ENCODE peak calls at places on chromosome 14, in four cellular contexts. X is progenitor cell of endocrine pancreas, T is epithelial cell of proximal tubule, Z is fibroblast of the aortic adventitia. I is an unnamed sample.

GRCh38 chr14:67493092-67493717 is 4.7 kb upstream of the TMEM229B start:
- DNase-seq in X (no peak), T (no peak), Z (no peak), I (no peak)

GRCh38 chr14:92922883-92923743 is at the start of gene CHGA:
- DNase-seq in X (peak; percentile 88), T (no peak), Z (peak; percentile 29), I (no peak)

GRCh38 chr14:98704441-98704840 is 567.6 kb downstream of the BCL11B start:
- DNase-seq in X (no peak), T (no peak), Z (no peak), I (no peak)

GRCh38 chr14:38808734-38809455 is 294.1 kb downstream of the SEC23A start:
- DNase-seq in X (no peak), T (no peak), Z (no peak), I (no peak)

GRCh38 chr14:102124419-102124818 is 15.3 kb upstream of the WDR20 start:
- DNase-seq in X (no peak), T (no peak), Z (no peak), I (no peak)

GRCh38 chr14:54589843-54590242 is 22.9 kb downstream of the SAMD4A start:
- DNase-seq in X (no peak), T (no peak), Z (no peak), I (no peak)

GRCh38 chr14:24436355-24437019 is 6.1 kb downstream of the SDR39U1 start:
- DNase-seq in X (no peak), T (no peak), Z (peak; percentile 91), I (no peak)

GRCh38 chr14:41899416-41899815 is 292.7 kb downstream of the LRFN5 start:
- DNase-seq in X (no peak), T (no peak), Z (peak; percentile 47), I (no peak)

GRCh38 chr14:70416322-70416716 is 571 bp downstream of the SYNJ2BP start:
- DNase-seq in X (no peak), T (no peak), Z (peak; percentile 27), I (no peak)

GRCh38 chr14:29926701-29927595 is 699 bp downstream of the PRKD1 start:
- DNase-seq in X (peak; percentile 48), T (no peak), Z (peak; percentile 32), I (no peak)

GRCh38 chr14:23294734-23295561 is 7.7 kb downstream of the PPP1R3E start:
- DNase-seq in X (no peak), T (no peak), Z (peak; percentile 55), I (no peak)

GRCh38 chr14:105853907-105854599 is 327.7 kb downstream of the TMEM121 start:
- DNase-seq in X (no peak), T (no peak), Z (no peak), I (no peak)

GRCh38 chr14:30753452-30753851 is 120.9 kb upstream of the COCH start:
- DNase-seq in X (no peak), T (no peak), Z (no peak), I (no peak)

GRCh38 chr14:81148635-81149034 is 72.1 kb downstream of the GTF2A1 start:
- DNase-seq in X (no peak), T (no peak), Z (no peak), I (no peak)

GRCh38 chr14:102586420-102587119 is 5.9 kb upstream of the RCOR1 start:
- DNase-seq in X (no peak), T (no peak), Z (peak; percentile 48), I (no peak)

GRCh38 chr14:34628681-34629135 is 1.2 kb downstream of the SNX6 start:
- DNase-seq in X (no peak), T (no peak), Z (no peak), I (no peak)

GRCh38 chr14:25111061-25111601 is 61.2 kb upstream of the STXBP6 start:
- DNase-seq in X (no peak), T (peak; percentile 42), Z (peak; percentile 96), I (peak; percentile 50)

GRCh38 chr14:92489394-92490238 is 24.0 kb upstream of the RIN3 start:
- DNase-seq in X (no peak), T (no peak), Z (no peak), I (no peak)

GRCh38 chr14:105588236-105588860 is 62.0 kb downstream of the TMEM121 start:
- DNase-seq in X (no peak), T (no peak), Z (no peak), I (no peak)

GRCh38 chr14:105941226-105942166 is 415.1 kb downstream of the TMEM121 start:
- DNase-seq in X (no peak), T (no peak), Z (no peak), I (no peak)

GRCh38 chr14:33163109-33163508 is 224.4 kb downstream of the NPAS3 start:
- DNase-seq in X (no peak), T (no peak), Z (no peak), I (no peak)

GRCh38 chr14:78566017-78566858 is 396.1 kb downstream of the NRXN3 start:
- DNase-seq in X (peak; percentile 81), T (peak; percentile 30), Z (peak; percentile 79), I (peak; percentile 7)

GRCh38 chr14:24430682-24431568 is 1.2 kb downstream of the KHNYN start:
- DNase-seq in X (no peak), T (no peak), Z (peak; percentile 85), I (no peak)

GRCh38 chr14:65496178-65496993 is 83.9 kb downstream of the FUT8 start:
- DNase-seq in X (no peak), T (peak; percentile 22), Z (peak; percentile 47), I (no peak)

GRCh38 chr14:96622926-96623325 is 120.7 kb downstream of the PAPOLA start:
- DNase-seq in X (no peak), T (no peak), Z (no peak), I (no peak)

GRCh38 chr14:78933948-78934524 is 763.9 kb downstream of the NRXN3 start:
- DNase-seq in X (no peak), T (no peak), Z (peak; percentile 43), I (no peak)

GRCh38 chr14:22386924-22387775 is 201.9 kb downstream of the DAD1 start:
- DNase-seq in X (peak; percentile 69), T (no peak), Z (peak; percentile 84), I (no peak)

GRCh38 chr14:78985668-78986073 is 815.5 kb downstream of the NRXN3 start:
- DNase-seq in X (no peak), T (no peak), Z (peak; percentile 64), I (peak; percentile 12)

GRCh38 chr14:92654206-92654901 is 94.1 kb downstream of the LGMN start:
- DNase-seq in X (no peak), T (no peak), Z (no peak), I (no peak)

GRCh38 chr14:102501751-102502315 is 7.7 kb downstream of the ANKRD9 start:
- DNase-seq in X (no peak), T (no peak), Z (no peak), I (no peak)

GRCh38 chr14:72291908-72292688 is 359.9 kb downstream of the RGS6 start:
- DNase-seq in X (peak; percentile 16), T (peak; percentile 22), Z (peak; percentile 54), I (peak; percentile 26)

GRCh38 chr14:70292716-70293115 is 66.8 kb downstream of the COX16 start:
- DNase-seq in X (no peak), T (no peak), Z (no peak), I (no peak)

GRCh38 chr14:73142216-73142615 is 5.9 kb downstream of the PSEN1 start:
- DNase-seq in X (no peak), T (no peak), Z (no peak), I (no peak)

GRCh38 chr14:79581912-79582576 is 629.3 kb downstream of the DIO2 start:
- DNase-seq in X (no peak), T (peak; percentile 64), Z (no peak), I (no peak)

GRCh38 chr14:54568821-54569591 is 2.1 kb downstream of the SAMD4A start:
- DNase-seq in X (no peak), T (no peak), Z (peak; percentile 32), I (no peak)

GRCh38 chr14:95895720-95896119 is 19.1 kb downstream of the TUNAR start:
- DNase-seq in X (no peak), T (no peak), Z (no peak), I (no peak)

GRCh38 chr14:104512771-104513640 is 66.6 kb upstream of the C14orf180 start:
- DNase-seq in X (no peak), T (no peak), Z (no peak), I (no peak)

DNA sequence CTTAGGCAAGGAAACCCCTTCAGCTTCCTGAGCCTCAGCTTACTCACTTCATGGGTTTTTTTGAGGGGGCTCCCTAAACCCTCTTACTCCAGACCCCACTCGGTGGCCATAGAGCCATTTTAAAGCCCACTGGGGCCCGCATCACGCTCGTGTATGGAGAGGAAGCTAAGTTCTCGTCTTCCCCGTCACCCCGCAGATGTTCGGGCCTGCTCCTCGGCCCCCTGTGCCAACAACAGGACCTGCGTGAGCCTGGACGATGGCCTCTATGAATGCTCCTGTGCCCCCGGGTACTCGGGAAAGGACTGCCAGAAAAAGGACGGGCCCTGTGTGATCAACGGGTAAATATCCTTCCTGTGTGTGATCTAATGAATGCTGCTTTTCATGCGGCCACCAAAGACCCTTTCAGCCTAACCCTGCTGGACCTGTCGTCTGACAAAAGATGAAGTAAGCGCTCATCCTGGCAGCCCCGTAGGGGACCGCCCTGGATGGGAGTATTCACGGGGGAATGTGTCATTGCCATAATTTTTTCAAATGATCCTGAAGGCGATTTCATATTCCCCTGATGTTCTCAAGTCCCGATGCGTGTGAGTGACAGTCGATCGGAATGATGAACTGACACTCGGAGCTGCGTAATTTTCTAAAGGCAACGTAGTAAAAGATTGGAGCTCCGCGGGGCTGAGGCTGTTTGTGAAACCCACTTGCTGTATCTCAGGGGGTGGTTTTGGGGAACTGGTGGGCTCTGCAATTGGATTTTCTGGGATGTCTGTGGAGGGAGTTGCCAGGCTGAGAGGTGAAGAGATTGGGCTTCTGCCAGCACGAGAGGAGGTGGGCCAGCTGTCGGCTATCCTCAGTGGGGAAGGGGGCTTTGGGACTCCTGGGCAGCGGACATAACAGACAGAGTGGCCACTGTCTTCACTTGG is 5.4 kb downstream of the DLK1 start:
- DNase-seq in X (no peak), T (no peak), Z (no peak), I (no peak)
- TF ChIP-seq CTCF in X (no peak), T (no peak), Z (no peak), I (no peak)

GRCh38 chr14:64465208-64465821 is at the start of gene AKAP5:
- DNase-seq in X (peak; percentile 81), T (no peak), Z (no peak), I (no peak)
- TF ChIP-seq CTCF in X (no peak), T (no peak), Z (no peak), I (no peak)

GRCh38 chr14:76812093-76812421 is 625 bp downstream of the ANGEL1 start:
- DNase-seq in X (no peak), T (no peak), Z (no peak), I (no peak)

GRCh38 chr14:76810525-76810924 is 2.2 kb downstream of the ANGEL1 start:
- DNase-seq in X (no peak), T (no peak), Z (no peak), I (no peak)

GRCh38 chr14:76811561-76811960 is 1.1 kb downstream of the ANGEL1 start:
- DNase-seq in X (no peak), T (no peak), Z (peak; percentile 31), I (no peak)

GRCh38 chr14:76810953-76811400 is 1.7 kb downstream of the ANGEL1 start:
- DNase-seq in X (no peak), T (no peak), Z (peak; percentile 51), I (no peak)

GRCh38 chr14:76812422-76813383 is at the start of gene ANGEL1:
- DNase-seq in X (peak; percentile 94), T (no peak), Z (peak; percentile 91), I (peak; percentile 45)
- TF ChIP-seq CTCF in X (no peak), T (no peak), Z (no peak), I (no peak)

GRCh38 chr14:52013984-52014600 is 24.7 kb downstream of the RTRAF start:
- DNase-seq in X (peak; percentile 17), T (no peak), Z (no peak), I (no peak)
- TF ChIP-seq CTCF in X (peak; percentile 46), T (peak; percentile 27), Z (peak; percentile 16), I (peak; percentile 20)

I was measured in kidney epithelial cell.